ENCODE peak calls at places on chromosomes 16 and 17, in seven cellular contexts. One of them, this sample, is unnamed.
A peak's percentile ranks its signal among the peaks of the same experiment; 100 is the strongest.

GRCh38 chr17:75346906-75347305 is 57.7 kb upstream of the SLC25A19 start:
- DNase-seq in amniotic epithelial cell: peak; percentile 83
- DNase-seq in type B pancreatic cell: no peak
- DNase-seq in GDM1: no peak
- DNase-seq in activated gamma-delta T cell treated with Interleukin-2 at 50 U/mL for 16 hours: no peak
- DNase-seq in EH: peak; percentile 23
- DNase-seq in NCI-H1092 treated with DMSO at 0.1 percent for 48 hours: no peak
- DNase-seq in this sample: peak; percentile 78

GRCh38 chr17:78276499-78276898 is 45.1 kb downstream of the TMEM235 start:
- DNase-seq in GDM1: no peak
- DNase-seq in activated gamma-delta T cell treated with Interleukin-2 at 50 U/mL for 16 hours: no peak
- DNase-seq in type B pancreatic cell: no peak
- DNase-seq in NCI-H1092 treated with DMSO at 0.1 percent for 48 hours: no peak
- DNase-seq in EH: no peak
- DNase-seq in amniotic epithelial cell: no peak
- DNase-seq in this sample: no peak

GRCh38 chr17:8159459-8160223 is 3.1 kb downstream of the VAMP2 start:
- DNase-seq in NCI-H1092 treated with DMSO at 0.1 percent for 48 hours: no peak
- DNase-seq in amniotic epithelial cell: no peak
- DNase-seq in activated gamma-delta T cell treated with Interleukin-2 at 50 U/mL for 16 hours: no peak
- DNase-seq in EH: no peak
- DNase-seq in type B pancreatic cell: no peak
- DNase-seq in GDM1: no peak
- DNase-seq in this sample: no peak

GRCh38 chr17:63275318-63275967 is 170.7 kb downstream of the CYB561 start:
- DNase-seq in GDM1: no peak
- DNase-seq in EH: peak; percentile 95
- DNase-seq in NCI-H1092 treated with DMSO at 0.1 percent for 48 hours: no peak
- DNase-seq in activated gamma-delta T cell treated with Interleukin-2 at 50 U/mL for 16 hours: no peak
- DNase-seq in amniotic epithelial cell: peak; percentile 97
- DNase-seq in type B pancreatic cell: no peak
- DNase-seq in this sample: peak; percentile 87

GRCh38 chr17:71709271-71709670 is 411.5 kb upstream of the SOX9 start:
- DNase-seq in activated gamma-delta T cell treated with Interleukin-2 at 50 U/mL for 16 hours: no peak
- DNase-seq in NCI-H1092 treated with DMSO at 0.1 percent for 48 hours: no peak
- DNase-seq in type B pancreatic cell: no peak
- DNase-seq in GDM1: no peak
- DNase-seq in EH: peak; percentile 58
- DNase-seq in amniotic epithelial cell: peak; percentile 6
- DNase-seq in this sample: peak; percentile 1

GRCh38 chr17:80071116-80071980 is 30.0 kb upstream of the GAA start:
- DNase-seq in activated gamma-delta T cell treated with Interleukin-2 at 50 U/mL for 16 hours: no peak
- DNase-seq in amniotic epithelial cell: no peak
- DNase-seq in type B pancreatic cell: no peak
- DNase-seq in EH: peak; percentile 60
- DNase-seq in GDM1: no peak
- DNase-seq in NCI-H1092 treated with DMSO at 0.1 percent for 48 hours: peak; percentile 80
- DNase-seq in this sample: peak; percentile 57

GRCh38 chr16:15440852-15441251 is 6.5 kb downstream of the BMERB1 start:
- DNase-seq in NCI-H1092 treated with DMSO at 0.1 percent for 48 hours: no peak
- DNase-seq in type B pancreatic cell: no peak
- DNase-seq in activated gamma-delta T cell treated with Interleukin-2 at 50 U/mL for 16 hours: no peak
- DNase-seq in GDM1: no peak
- DNase-seq in amniotic epithelial cell: peak; percentile 60
- DNase-seq in EH: peak; percentile 79
- DNase-seq in this sample: peak; percentile 56

GRCh38 chr17:82876149-82876548 is 36.3 kb upstream of the ZNF750 start:
- DNase-seq in activated gamma-delta T cell treated with Interleukin-2 at 50 U/mL for 16 hours: no peak
- DNase-seq in type B pancreatic cell: no peak
- DNase-seq in amniotic epithelial cell: peak; percentile 77
- DNase-seq in EH: no peak
- DNase-seq in GDM1: no peak
- DNase-seq in NCI-H1092 treated with DMSO at 0.1 percent for 48 hours: no peak
- DNase-seq in this sample: peak; percentile 72

This sample was measured in fibroblast of villous mesenchyme.